ENCODE peak calls at places on chromosome 21, in nine cellular contexts. Q is neural crest cell; F is tibial nerve; X is neuronal stem cell; J is T-helper 2 cell; I is nucleus accumbens; E is stimulated activated naive CD8-positive, alpha-beta T cell treated with anti-CD3 and anti-CD28 coated beads, Interleukin-15, Interleukin-2, amounts not matched to agents 100 U/mL and 50 U/mL, for 24 hours; D is B cell; S is GM03348. A is an unnamed sample.

GRCh38 chr21:32368386-32368785 is 24.4 kb downstream of the URB1 start:
- DNase-seq in I (no peak), E (no peak), F (no peak), D (no peak), Q (no peak), J (no peak), X (no peak), S (no peak), A (no peak)

GRCh38 chr21:44376606-44377005 is 23.2 kb downstream of the TRPM2 start:
- DNase-seq in D (no peak), X (no peak), J (no peak), Q (no peak), F (no peak), E (no peak), S (no peak), I (no peak), A (no peak)

GRCh38 chr21:42578761-42579415 is 65.2 kb downstream of the SLC37A1 start:
- DNase-seq in X (no peak), E (no peak), F (no peak), D (no peak), S (no peak), J (no peak), Q (no peak), I (no peak), A (no peak)

GRCh38 chr21:42059141-42059540 is 12.0 kb upstream of the UMODL1 start:
- DNase-seq in X (no peak), F (no peak), E (no peak), Q (no peak), I (no peak), S (no peak), D (no peak), J (no peak), A (no peak)

GRCh38 chr21:33608559-33608958 is 20.1 kb upstream of the DONSON start:
- DNase-seq in J (no peak), D (no peak), S (no peak), X (no peak), Q (no peak), E (no peak), I (no peak), F (no peak), A (no peak)

GRCh38 chr21:14632359-14632758 is 86.2 kb upstream of the SAMSN1 start:
- DNase-seq in J (no peak), E (no peak), Q (no peak), X (no peak), D (no peak), S (no peak), F (no peak), I (no peak), A (no peak)

GRCh38 chr21:21148009-21148408 is 149.8 kb downstream of the NCAM2 start:
- DNase-seq in D (no peak), Q (no peak), X (no peak), F (no peak), E (no peak), S (no peak), J (no peak), I (no peak), A (no peak)

GRCh38 chr21:17622018-17622417 is 9.3 kb upstream of the BTG3 start:
- DNase-seq in J (no peak), S (no peak), X (no peak), D (no peak), E (no peak), Q (no peak), F (no peak), I (no peak), A (no peak)

GRCh38 chr21:45892156-45892919 is 89.2 kb upstream of the COL6A1 start:
- DNase-seq in F (no peak), X (no peak), S (no peak), I (no peak), D (peak; percentile 20), E (no peak), Q (no peak), J (no peak), A (no peak)

GRCh38 chr21:39720126-39720778 is 24.7 kb upstream of the IGSF5 start:
- DNase-seq in E (no peak), D (no peak), F (no peak), I (no peak), Q (no peak), S (no peak), X (no peak), J (no peak), A (no peak)

GRCh38 chr21:29056538-29057050 is 16.9 kb downstream of the CCT8 start:
- DNase-seq in E (no peak), Q (no peak), D (no peak), F (no peak), S (no peak), J (no peak), I (no peak), X (no peak), A (no peak)

GRCh38 chr21:33443174-33443573 is 36.6 kb downstream of the TMEM50B start:
- DNase-seq in J (no peak), D (no peak), I (no peak), E (no peak), S (no peak), Q (no peak), F (no peak), X (no peak), A (no peak)

GRCh38 chr21:25582888-25583287 is 24.4 kb downstream of the MRPL39 start:
- DNase-seq in D (no peak), E (peak; percentile 28), S (no peak), J (no peak), X (no peak), I (no peak), Q (no peak), F (no peak), A (no peak)

GRCh38 chr21:45504021-45504515 is 38.2 kb downstream of the SLC19A1 start:
- DNase-seq in Q (no peak), I (no peak), X (no peak), E (no peak), S (no peak), D (no peak), F (no peak), J (no peak), A (no peak)